ENCODE peak calls at places on chromosome 19, in five cellular contexts. N is heart right ventricle; C is GM12865; F is adipocyte; Q is effector memory CD4-positive, alpha-beta T cell. B is an unnamed sample.

GRCh38 chr19:33133438-33134031 is 1.6 kb downstream of the WDR88 start:
- DNase-seq in F (no peak), N (no peak), C (no peak), Q (no peak), B (peak)

GRCh38 chr19:12294308-12295158 is at the start of gene ZNF44:
- DNase-seq in C (peak), N (peak), F (peak), Q (peak), B (peak)

GRCh38 chr19:38543807-38544568 is 73.8 kb downstream of the MAP4K1 start:
- DNase-seq in Q (no peak), C (peak), F (peak), N (peak), B (peak)

GRCh38 chr19:32863301-32863700 is 6.3 kb downstream of the SLC7A9 start:
- DNase-seq in N (no peak), F (no peak), Q (no peak), C (no peak), B (no peak)

GRCh38 chr19:54684537-54684936 is 21.8 kb downstream of the LILRB4 start:
- DNase-seq in C (peak), F (peak), N (peak), Q (no peak), B (peak)

GRCh38 chr19:8208119-8208709 is 956 bp upstream of the CERS4 start:
- DNase-seq in C (no peak), F (peak), Q (no peak), N (no peak), B (no peak)

GRCh38 chr19:54208784-54209057 is 8.1 kb downstream of the RPS9 start:
- DNase-seq in F (no peak), Q (no peak), C (peak), N (no peak), B (peak)

GRCh38 chr19:12626958-12627357 is 16.2 kb downstream of the ZNF791 start:
- DNase-seq in Q (no peak), F (no peak), N (no peak), C (no peak), B (no peak)

GRCh38 chr19:1948676-1949075 is 7.7 kb downstream of the CSNK1G2 start:
- DNase-seq in F (no peak), N (no peak), Q (no peak), C (no peak), B (no peak)

GRCh38 chr19:23311551-23311950 is 61.4 kb upstream of the ZNF724 start:
- DNase-seq in Q (no peak), F (no peak), N (no peak), C (no peak), B (no peak)

GRCh38 chr19:47723573-47723923 is 10.3 kb downstream of the EHD2 start:
- DNase-seq in Q (no peak), F (peak), N (no peak), C (no peak), B (peak)

GRCh38 chr19:29680447-29680846 is 15.2 kb downstream of the PLEKHF1 start:
- DNase-seq in C (peak), N (no peak), F (no peak), Q (peak), B (no peak)

GRCh38 chr19:50358483-50359431 is 6.7 kb downstream of the NAPSA start:
- DNase-seq in Q (peak), F (peak), C (peak), N (peak), B (peak)

GRCh38 chr19:34254552-34255432 is at the start of gene GARRE1:
- DNase-seq in F (peak), C (peak), Q (peak), N (peak), B (no peak)

GRCh38 chr19:20233105-20233504 is 66.1 kb downstream of the ZNF486 start:
- DNase-seq in C (no peak), N (no peak), Q (no peak), F (no peak), B (no peak)

GRCh38 chr19:12913011-12913561 is 6.0 kb downstream of the SYCE2 start:
- DNase-seq in C (no peak), N (peak), Q (no peak), F (peak), B (peak)

GRCh38 chr19:34316741-34317241 is 48.2 kb upstream of the GPI start:
- DNase-seq in N (no peak), Q (no peak), F (peak), C (no peak), B (peak)

GRCh38 chr19:5484398-5485285 is 29.4 kb downstream of the ZNRF4 start:
- DNase-seq in F (peak), N (no peak), Q (no peak), C (no peak), B (no peak)

GRCh38 chr19:55372316-55373081 is 2.2 kb upstream of the IL11 start:
- DNase-seq in F (peak), C (no peak), N (no peak), Q (peak), B (peak)

GRCh38 chr19:24052811-24053210 is 34.2 kb upstream of the ZNF254 start:
- DNase-seq in N (no peak), F (peak), C (no peak), Q (no peak), B (peak)

GRCh38 chr19:8331263-8331840 is 10.1 kb downstream of the RPS28 start:
- DNase-seq in C (no peak), N (no peak), F (no peak), Q (no peak), B (no peak)

GRCh38 chr19:39335168-39335567 is 675 bp downstream of the GMFG start:
- DNase-seq in F (no peak), C (peak), Q (no peak), N (no peak), B (no peak)

GRCh38 chr19:27718262-27718661 is 1494.7 kb downstream of the UQCRFS1 start:
- DNase-seq in C (no peak), N (no peak), F (no peak), Q (no peak), B (no peak)

GRCh38 chr19:21585491-21585890 is 80.1 kb downstream of the ZNF429 start:
- DNase-seq in Q (no peak), N (no peak), C (no peak), F (no peak), B (no peak)

GRCh38 chr19:3855321-3855720 is 13.5 kb downstream of the ZFR2 start:
- DNase-seq in F (no peak), Q (no peak), N (no peak), C (peak), B (no peak)

GRCh38 chr19:3612901-3613741 is 6.4 kb upstream of the TBXA2R start:
- DNase-seq in C (no peak), Q (no peak), F (no peak), N (no peak), B (no peak)

GRCh38 chr19:32863841-32864240 is 5.7 kb downstream of the SLC7A9 start:
- DNase-seq in Q (no peak), N (no peak), C (no peak), F (no peak), B (no peak)

GRCh38 chr19:55206664-55207500 is 2.4 kb downstream of the PTPRH start:
- DNase-seq in Q (no peak), N (peak), F (peak), C (no peak), B (peak)

DNA sequence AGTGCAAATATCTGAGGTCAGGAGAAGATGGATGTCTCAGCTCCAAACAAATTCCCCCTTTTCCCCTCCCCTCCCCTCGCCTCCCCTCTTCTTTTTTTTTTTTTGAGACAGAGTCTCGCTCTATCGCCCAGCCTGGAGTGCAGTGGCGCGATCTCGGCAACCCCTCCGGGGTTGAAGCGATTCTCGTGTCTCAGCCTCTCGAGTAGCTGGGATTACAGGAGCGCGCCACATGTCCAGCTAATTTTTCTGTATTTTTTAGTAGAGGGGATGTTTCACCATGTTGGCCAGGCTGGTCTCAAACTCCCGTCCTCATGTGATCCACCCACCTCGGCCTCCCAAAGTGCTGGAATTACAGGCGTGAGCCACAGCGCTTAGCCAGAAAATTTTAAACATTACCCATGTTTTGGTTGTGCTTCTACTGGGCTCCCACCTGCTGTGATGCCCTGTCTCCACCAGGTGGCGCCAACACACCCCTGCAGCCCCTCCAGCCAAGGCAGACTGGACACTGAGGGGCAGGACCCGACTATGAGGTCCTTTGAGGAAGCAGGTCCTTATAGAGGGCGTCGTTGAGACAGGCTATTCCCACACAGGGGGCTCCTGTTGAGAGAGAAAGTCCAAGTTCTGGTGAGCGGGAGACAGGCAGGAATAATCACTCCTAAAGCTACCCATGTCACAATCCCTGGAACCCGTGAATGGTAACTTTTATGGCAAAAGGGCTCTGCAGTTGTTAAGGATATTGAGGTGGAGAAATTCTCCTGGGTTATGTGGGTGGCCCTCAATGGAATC is 6.3 kb downstream of the ERICH4 start:
- DNase-seq in Q (peak), C (peak), F (peak), N (peak), B (peak)
- H3K4me3 ChIP-seq in Q (peak), C (peak), F (peak), N (peak), B (peak)

DNA sequence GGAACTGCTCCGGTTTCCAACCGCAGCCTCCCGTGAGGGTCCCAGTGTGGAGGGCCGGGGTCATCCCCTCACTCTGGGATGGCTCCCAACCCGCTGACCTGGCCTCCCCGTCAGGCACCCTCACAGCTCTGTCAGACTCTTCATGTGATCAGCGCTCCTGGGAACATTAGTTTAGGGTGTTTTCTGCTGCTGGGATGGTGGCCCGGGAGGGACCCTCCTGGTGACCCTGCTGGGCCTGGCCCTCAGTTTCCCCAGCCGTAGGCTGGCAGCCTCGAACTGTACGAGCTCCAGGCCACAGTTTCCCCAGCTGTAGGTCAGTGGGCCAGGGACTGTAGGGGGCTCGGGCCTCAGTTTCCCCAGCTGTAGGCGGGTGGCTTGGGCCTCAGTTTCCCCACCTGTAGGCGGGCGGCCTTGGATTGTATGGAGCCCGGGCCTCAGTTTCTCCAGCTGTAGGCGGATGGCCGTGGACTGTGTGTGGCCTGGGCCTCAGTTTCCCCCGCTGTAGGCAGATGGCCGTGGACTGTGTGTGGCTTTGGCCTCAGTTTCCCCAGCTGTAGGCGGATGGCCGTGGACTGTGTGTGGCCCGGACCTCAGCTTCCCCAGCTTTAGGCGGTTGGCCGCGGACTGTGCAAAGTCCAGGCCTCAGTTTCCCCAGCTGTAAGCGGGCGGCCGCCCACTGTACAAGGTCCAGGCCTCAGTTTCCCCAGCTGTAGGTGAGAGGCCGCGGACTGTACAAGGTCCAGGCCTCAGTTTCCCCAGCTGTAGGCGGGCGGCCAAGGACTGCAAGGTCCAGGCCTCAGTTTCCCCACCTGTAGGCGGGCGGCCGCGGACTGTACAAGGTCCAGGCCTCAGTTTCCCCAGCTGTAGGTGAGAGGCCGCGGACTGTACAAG is 1.3 kb upstream of the PTBP1 start:
- DNase-seq in Q (no peak), C (no peak), N (no peak), F (no peak), B (no peak)
- H3K4me3 ChIP-seq in Q (peak), C (peak), N (peak), F (peak), B (peak)

GRCh38 chr19:14091885-14092462 is 1.4 kb upstream of the SAMD1 start:
- DNase-seq in N (no peak), C (no peak), F (no peak), Q (no peak), B (no peak)
- H3K4me3 ChIP-seq in N (peak), C (peak), F (peak), Q (peak), B (peak)

GRCh38 chr19:17405250-17406038 is at the start of gene BST2:
- DNase-seq in F (no peak), Q (peak), C (peak), N (peak), B (no peak)
- H3K4me3 ChIP-seq in F (peak), Q (peak), C (peak), N (peak), B (no peak)

GRCh38 chr19:46404039-46404883 is 9.1 kb downstream of the CCDC8 start:
- DNase-seq in N (peak), C (no peak), Q (no peak), F (no peak), B (peak)

GRCh38 chr19:46407891-46408426 is 5.4 kb downstream of the CCDC8 start:
- DNase-seq in Q (no peak), F (no peak), C (no peak), N (no peak), B (no peak)

GRCh38 chr19:46408611-46409039 is 4.7 kb downstream of the CCDC8 start:
- DNase-seq in Q (no peak), N (peak), F (peak), C (no peak), B (peak)

GRCh38 chr19:46402725-46403124 is 10.6 kb downstream of the CCDC8 start:
- DNase-seq in Q (no peak), C (no peak), F (no peak), N (no peak), B (no peak)

DNA sequence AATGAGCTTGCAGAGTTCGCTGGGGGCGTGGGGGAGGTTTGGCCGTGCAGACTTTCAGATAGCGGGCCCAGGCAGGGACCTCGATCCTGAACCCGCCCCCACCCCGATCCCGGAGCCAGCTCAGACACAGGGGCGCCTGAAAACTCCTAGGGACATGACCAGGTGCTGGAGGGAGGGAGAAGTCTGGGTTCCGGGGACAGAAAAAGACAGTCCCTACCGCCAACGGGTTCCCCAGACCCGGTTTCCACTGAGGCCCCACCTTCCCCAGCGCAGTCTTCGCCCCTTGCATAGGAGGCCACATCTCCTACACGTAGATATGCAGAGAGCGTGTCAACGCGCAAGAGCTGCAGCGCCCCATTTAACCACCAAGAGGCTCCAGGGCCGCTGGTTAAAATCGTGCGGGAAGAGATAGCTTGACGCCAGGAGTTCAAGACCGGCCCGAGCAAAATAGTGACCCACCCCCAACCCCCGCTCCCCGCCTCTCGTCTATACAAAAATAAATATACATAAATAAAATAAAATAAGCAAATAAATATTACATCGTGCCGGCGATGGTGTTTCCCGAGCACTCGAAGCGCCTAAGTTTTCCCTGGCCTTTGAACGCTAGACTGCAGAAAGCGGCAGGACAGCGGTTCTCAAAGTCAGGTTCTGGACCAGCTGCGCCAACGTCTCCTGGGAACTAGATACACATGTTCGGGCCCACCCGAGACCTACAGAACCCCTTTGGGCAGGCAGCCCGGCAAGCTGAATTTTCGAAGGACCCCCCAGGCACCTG is 8.3 kb downstream of the CCDC8 start:
- DNase-seq in N (no peak), C (no peak), F (no peak), Q (no peak), B (peak)
- H3K4me3 ChIP-seq in N (peak), C (no peak), F (peak), Q (no peak), B (no peak)